ENCODE peak calls at places on chromosomes 4 and X, in ten cellular contexts. E, U, K, C, L, A, R, N, O and P are unnamed samples.

GRCh38 chr4:128850252-128850651 is 40.8 kb downstream of the JADE1 start:
- DNase-seq in E (no peak), U (no peak), K (no peak), C (no peak), L (no peak), A (no peak), R (no peak), N (no peak), O (no peak), P (no peak)

GRCh38 chr4:145375416-145375815 is 106.2 kb upstream of the SMAD1 start:
- DNase-seq in E (no peak), U (no peak), K (no peak), C (no peak), L (no peak), A (no peak), R (no peak), N (no peak), O (no peak), P (no peak)

GRCh38 chrX:63250253-63250868 is 100.8 kb downstream of the SPIN4 start:
- DNase-seq in E (peak), U (peak), K (peak), C (peak), L (no peak), A (no peak), R (peak), N (peak), O (no peak), P (peak)

GRCh38 chr4:173990126-173990878 is 293.2 kb downstream of the FBXO8 start:
- DNase-seq in E (peak), U (no peak), K (no peak), C (no peak), L (no peak), A (peak), R (peak), N (peak), O (peak), P (no peak)

GRCh38 chr4:38765391-38765790 is 17.4 kb downstream of the TLR10 start:
- DNase-seq in E (peak), U (no peak), K (no peak), C (no peak), L (no peak), A (no peak), R (no peak), N (no peak), O (no peak), P (no peak)

GRCh38 chr4:187603093-187603395 is 392.5 kb upstream of the ZFP42 start:
- DNase-seq in E (peak), U (no peak), K (no peak), C (no peak), L (no peak), A (no peak), R (no peak), N (no peak), O (no peak), P (no peak)

GRCh38 chr4:52751349-52751911 is at the start of gene ERVMER34-1:
- DNase-seq in E (peak), U (peak), K (no peak), C (no peak), L (no peak), A (no peak), R (peak), N (no peak), O (no peak), P (no peak)

GRCh38 chrX:27598312-27598711 is 8.2 kb downstream of the DCAF8L2 start:
- DNase-seq in E (no peak), U (peak), K (no peak), C (no peak), L (no peak), A (no peak), R (peak), N (no peak), O (no peak), P (no peak)

GRCh38 chr4:108540536-108540935 is 79.8 kb upstream of the RPL34 start:
- DNase-seq in E (no peak), U (no peak), K (no peak), C (no peak), L (no peak), A (no peak), R (no peak), N (no peak), O (no peak), P (no peak)

GRCh38 chrX:81121513-81122363 is 80.0 kb downstream of the HMGN5 start:
- DNase-seq in E (peak), U (peak), K (peak), C (peak), L (peak), A (peak), R (peak), N (peak), O (no peak), P (peak)

GRCh38 chr4:80092088-80092487 is 19.1 kb upstream of the ANTXR2 start:
- DNase-seq in E (no peak), U (no peak), K (no peak), C (no peak), L (no peak), A (no peak), R (no peak), N (no peak), O (no peak), P (no peak)

GRCh38 chr4:153433753-153434105 is 32.4 kb upstream of the TMEM131L start:
- DNase-seq in E (no peak), U (no peak), K (no peak), C (no peak), L (no peak), A (no peak), R (no peak), N (no peak), O (no peak), P (no peak)

GRCh38 chr4:98474408-98474844 is 184.0 kb downstream of the TSPAN5 start:
- DNase-seq in E (peak), U (no peak), K (no peak), C (no peak), L (no peak), A (no peak), R (no peak), N (no peak), O (no peak), P (no peak)

GRCh38 chr4:47762376-47763266 is 75.2 kb downstream of the CORIN start:
- DNase-seq in E (no peak), U (no peak), K (no peak), C (no peak), L (no peak), A (no peak), R (no peak), N (no peak), O (no peak), P (no peak)

GRCh38 chr4:80611366-80611765 is 275.8 kb downstream of the CFAP299 start:
- DNase-seq in E (no peak), U (no peak), K (no peak), C (no peak), L (no peak), A (no peak), R (peak), N (peak), O (no peak), P (no peak)

GRCh38 chr4:65918217-65918616 is 247.9 kb upstream of the EPHA5 start:
- DNase-seq in E (no peak), U (no peak), K (no peak), C (no peak), L (no peak), A (no peak), R (no peak), N (no peak), O (peak), P (no peak)

GRCh38 chrX:71910526-71911022 is at the start of gene NHSL2:
- DNase-seq in E (no peak), U (no peak), K (peak), C (no peak), L (no peak), A (no peak), R (peak), N (no peak), O (peak), P (no peak)

GRCh38 chr4:41319553-41319952 is 62.8 kb downstream of the UCHL1 start:
- DNase-seq in E (no peak), U (no peak), K (no peak), C (no peak), L (no peak), A (no peak), R (peak), N (no peak), O (no peak), P (no peak)